ENCODE peak calls at places on chromosomes 5 and 9, in eight cellular contexts. T is activated naive CD4-positive, alpha-beta T cell; U is NCI-H1105; Z is NB4; E is fibroblast of lung; P is CD4-positive, CD25-positive, alpha-beta regulatory T cell; R is esophagus squamous epithelium; A is kidney tubule cell. H is an unnamed sample.

GRCh38 chr5:65730910-65731309 is 8.9 kb downstream of the NLN start:
- DNase-seq in U (no peak), T (no peak), Z (no peak), P (no peak), A (no peak), R (no peak), E (peak; percentile 16), H (no peak)

GRCh38 chr9:136687721-136688223 is 515 bp upstream of the AGPAT2 start:
- DNase-seq in A (no peak), U (no peak), P (peak; percentile 36), T (no peak), E (no peak), R (no peak), Z (no peak), H (no peak)

GRCh38 chr5:150350524-150351344 is 6.8 kb upstream of the TCOF1 start:
- DNase-seq in E (peak; percentile 42), P (peak; percentile 61), Z (peak; percentile 74), T (no peak), U (no peak), A (peak; percentile 83), R (no peak), H (peak; percentile 11)

GRCh38 chr5:171599957-171600612 is 180.6 kb downstream of the FGF18 start:
- DNase-seq in A (no peak), U (no peak), Z (no peak), T (no peak), E (no peak), R (no peak), P (no peak), H (no peak)

GRCh38 chr5:61055434-61056006 is 106.7 kb downstream of the SMIM15 start:
- DNase-seq in T (no peak), R (no peak), E (peak; percentile 46), U (peak; percentile 36), P (peak; percentile 61), Z (peak; percentile 61), A (peak; percentile 70), H (no peak)

GRCh38 chr5:158658439-158659230 is 441.1 kb downstream of the EBF1 start:
- DNase-seq in P (no peak), T (no peak), U (no peak), Z (no peak), E (peak; percentile 48), A (no peak), R (no peak), H (no peak)

GRCh38 chr9:120733190-120733589 is 18.9 kb upstream of the MEGF9 start:
- DNase-seq in P (no peak), R (no peak), Z (no peak), U (no peak), A (peak; percentile 85), E (peak; percentile 85), T (no peak), H (no peak)

GRCh38 chr5:61330341-61330878 is 1.6 kb upstream of the ZSWIM6 start:
- DNase-seq in T (no peak), U (peak; percentile 27), P (peak; percentile 33), E (peak; percentile 80), Z (peak; percentile 51), A (peak; percentile 74), R (no peak), H (no peak)

GRCh38 chr5:111226556-111226955 is 2.4 kb downstream of the CAMK4 start:
- DNase-seq in Z (no peak), P (no peak), E (no peak), A (no peak), R (no peak), T (no peak), U (no peak), H (no peak)

GRCh38 chr5:136011427-136012001 is 17.3 kb upstream of the TGFBI start:
- DNase-seq in U (peak; percentile 29), Z (no peak), E (peak; percentile 94), T (no peak), A (peak; percentile 85), R (no peak), P (no peak), H (no peak)

GRCh38 chr9:7368410-7369292 is 430.9 kb downstream of the DMAC1 start:
- DNase-seq in E (peak; percentile 18), Z (peak; percentile 33), A (no peak), R (no peak), U (peak; percentile 14), T (no peak), P (no peak), H (no peak)

GRCh38 chr5:132457371-132458225 is 33.0 kb downstream of the IRF1 start:
- DNase-seq in P (peak; percentile 67), T (no peak), Z (peak; percentile 94), U (no peak), R (no peak), E (peak; percentile 67), A (peak; percentile 49), H (no peak)

H was measured in stimulated activated CD8-positive, alpha-beta memory T cell treated with anti-CD3 and anti-CD28 coated beads, Interleukin-15, amount 100 ng/mL, for 1 hour.